ENCODE peak calls at places on chromosomes 3 and 15, in six cellular contexts. K is kidney epithelial cell, T is psoas muscle, R is MM.1S, M is NCI-H1105, S is ELR. O is an unnamed sample.

GRCh38 chr3:1591327-1592028 is 498.7 kb downstream of the CNTN6 start:
- DNase-seq in K (no peak), R (no peak), M (no peak), S (no peak), T (no peak), O (no peak)

GRCh38 chr3:183266454-183266853 is 13.4 kb downstream of the B3GNT5 start:
- DNase-seq in T (no peak), M (no peak), S (no peak), R (no peak), K (no peak), O (no peak)

GRCh38 chr3:45701167-45701867 is 12.1 kb downstream of the SACM1L start:
- DNase-seq in M (no peak), T (no peak), S (no peak), R (no peak), K (no peak), O (no peak)

GRCh38 chr15:71125831-71126453 is 10.7 kb downstream of the THSD4 start:
- DNase-seq in K (no peak), T (no peak), R (no peak), S (peak), M (no peak), O (no peak)

GRCh38 chr15:25245801-25246622 is 192.8 kb downstream of the UBE3A start:
- DNase-seq in S (no peak), M (no peak), K (no peak), R (no peak), T (peak), O (no peak)

GRCh38 chr15:90221251-90221900 is 12.4 kb downstream of the CIB1 start:
- DNase-seq in R (peak), K (no peak), M (no peak), T (peak), S (peak), O (peak)

GRCh38 chr3:128176270-128176831 is 23.1 kb downstream of the EEFSEC start:
- DNase-seq in S (no peak), K (no peak), M (no peak), T (no peak), R (no peak), O (no peak)

GRCh38 chr3:124149774-124150173 is 157.8 kb upstream of the ROPN1 start:
- DNase-seq in M (peak), K (no peak), S (no peak), T (no peak), R (no peak), O (peak)

GRCh38 chr3:64291345-64291744 is 66.1 kb upstream of the PRICKLE2 start:
- DNase-seq in K (peak), R (no peak), M (no peak), T (peak), S (peak), O (no peak)

GRCh38 chr15:45114076-45114750 is at the start of the genes DUOX2 and DUOXA2:
- DNase-seq in M (no peak), R (peak), S (no peak), K (no peak), T (no peak), O (no peak)

GRCh38 chr15:73596214-73596613 is 37.0 kb downstream of the NPTN start:
- DNase-seq in R (no peak), T (no peak), M (no peak), S (no peak), K (no peak), O (no peak)

GRCh38 chr3:61610316-61610715 is 48.9 kb downstream of the PTPRG start:
- DNase-seq in R (no peak), M (no peak), K (no peak), S (no peak), T (no peak), O (no peak)

GRCh38 chr3:105458518-105459215 is 92.0 kb downstream of the ALCAM start:
- DNase-seq in T (no peak), S (peak), M (no peak), R (no peak), K (no peak), O (no peak)

GRCh38 chr3:12288466-12289129 is at the start of gene PPARG:
- DNase-seq in T (peak), K (no peak), R (no peak), S (peak), M (no peak), O (no peak)

GRCh38 chr15:73346735-73347312 is 21.9 kb downstream of the HCN4 start:
- DNase-seq in T (peak), M (no peak), S (peak), K (peak), R (peak), O (no peak)

GRCh38 chr3:10192953-10193691 is 28.4 kb downstream of the IRAK2 start:
- DNase-seq in S (peak), M (no peak), R (no peak), K (peak), T (no peak), O (no peak)

GRCh38 chr3:42994595-42994994 is 15.5 kb downstream of the GASK1A start:
- DNase-seq in T (no peak), R (no peak), K (no peak), M (no peak), S (no peak), O (no peak)

GRCh38 chr3:55322649-55323048 is 164.5 kb downstream of the WNT5A start:
- DNase-seq in M (no peak), K (no peak), R (no peak), S (no peak), T (no peak), O (no peak)

GRCh38 chr15:29098652-29099051 is 171.0 kb downstream of the NSMCE3 start:
- DNase-seq in R (no peak), K (no peak), M (no peak), T (no peak), S (no peak), O (no peak)

GRCh38 chr3:109640146-109640652 is 302.9 kb upstream of the DPPA4 start:
- DNase-seq in S (peak), R (no peak), T (no peak), M (no peak), K (no peak), O (no peak)

GRCh38 chr15:50219820-50220219 is 37.8 kb downstream of the SLC27A2 start:
- DNase-seq in M (no peak), R (no peak), T (no peak), S (no peak), K (no peak), O (no peak)

GRCh38 chr3:62210016-62210415 is 163.3 kb downstream of the FEZF2 start:
- DNase-seq in K (no peak), S (no peak), R (no peak), T (no peak), M (no peak), O (no peak)

GRCh38 chr3:194588741-194589140 is 44.5 kb downstream of the TMEM44 start:
- DNase-seq in K (no peak), M (no peak), S (no peak), T (no peak), R (no peak), O (no peak)

GRCh38 chr15:82805994-82806406 is at the start of gene FSD2:
- DNase-seq in S (no peak), R (peak), K (no peak), M (no peak), T (peak), O (no peak)

GRCh38 chr3:29286841-29287240 is 6.0 kb downstream of the RBMS3 start:
- DNase-seq in S (peak), M (no peak), K (no peak), T (no peak), R (no peak), O (no peak)

GRCh38 chr15:64690008-64690407 is 85.4 kb downstream of the RBPMS2 start:
- DNase-seq in R (no peak), K (no peak), S (no peak), M (no peak), T (no peak), O (no peak)

GRCh38 chr3:138875754-138876664 is 41.3 kb upstream of the PIK3CB start:
- DNase-seq in S (no peak), K (no peak), R (peak), T (no peak), M (no peak), O (no peak)

GRCh38 chr3:141594357-141594756 is 107.5 kb downstream of the RASA2 start:
- DNase-seq in M (no peak), K (no peak), T (no peak), R (no peak), S (no peak), O (no peak)

GRCh38 chr3:63352008-63352279 is 73.8 kb downstream of the SYNPR start:
- DNase-seq in R (no peak), S (no peak), M (no peak), T (no peak), K (no peak), O (no peak)

GRCh38 chr3:130539005-130539404 is 22.0 kb downstream of the COL6A6 start:
- DNase-seq in M (peak), T (no peak), S (peak), K (peak), R (peak), O (peak)

GRCh38 chr3:53267766-53268165 is 11.9 kb upstream of the TKT start:
- DNase-seq in K (no peak), R (no peak), T (no peak), S (no peak), M (no peak), O (no peak)

GRCh38 chr3:122497425-122497824 is 17.3 kb downstream of the KPNA1 start:
- DNase-seq in K (peak), M (no peak), S (peak), T (no peak), R (peak), O (no peak)